ENCODE peak calls at places on chromosomes 16 and 17, in nine cellular contexts. One of them, this sample, is unnamed.

GRCh38 chr17:63189930-63190329 is 223.9 kb downstream of the TANC2 start:
- DNase-seq in NCI-H2171 treated with DMSO at 0.1 percent for 48 hours: no peak
- DNase-seq in NCI-H187: no peak
- DNase-seq in HT-29: no peak
- DNase-seq in cardiac fibroblast: no peak
- DNase-seq in lower lobe of right lung: no peak
- DNase-seq in GM13977: no peak
- DNase-seq in mucosa of descending colon: no peak
- DNase-seq in RWPE1: no peak
- DNase-seq in this sample: no peak

GRCh38 chr16:70348991-70349390 is 2.3 kb downstream of the DDX19A start:
- DNase-seq in cardiac fibroblast: peak; percentile 83
- DNase-seq in mucosa of descending colon: no peak
- DNase-seq in GM13977: no peak
- DNase-seq in lower lobe of right lung: no peak
- DNase-seq in NCI-H187: no peak
- DNase-seq in HT-29: no peak
- DNase-seq in NCI-H2171 treated with DMSO at 0.1 percent for 48 hours: no peak
- DNase-seq in RWPE1: no peak
- DNase-seq in this sample: no peak

GRCh38 chr17:62652251-62653001 is 25.0 kb downstream of the MRC2 start:
- DNase-seq in lower lobe of right lung: peak; percentile 83
- DNase-seq in cardiac fibroblast: peak; percentile 63
- DNase-seq in RWPE1: no peak
- DNase-seq in NCI-H187: no peak
- DNase-seq in HT-29: no peak
- DNase-seq in NCI-H2171 treated with DMSO at 0.1 percent for 48 hours: peak; percentile 52
- DNase-seq in mucosa of descending colon: peak; percentile 69
- DNase-seq in GM13977: peak; percentile 46
- DNase-seq in this sample: peak; percentile 84

GRCh38 chr17:11251561-11252107 is 10.6 kb downstream of the SHISA6 start:
- DNase-seq in NCI-H187: no peak
- DNase-seq in RWPE1: no peak
- DNase-seq in HT-29: no peak
- DNase-seq in mucosa of descending colon: no peak
- DNase-seq in NCI-H2171 treated with DMSO at 0.1 percent for 48 hours: no peak
- DNase-seq in cardiac fibroblast: no peak
- DNase-seq in lower lobe of right lung: no peak
- DNase-seq in GM13977: no peak
- DNase-seq in this sample: no peak

GRCh38 chr17:12024332-12024731 is 3.7 kb downstream of the MAP2K4 start:
- DNase-seq in NCI-H187: no peak
- DNase-seq in HT-29: no peak
- DNase-seq in lower lobe of right lung: no peak
- DNase-seq in GM13977: no peak
- DNase-seq in NCI-H2171 treated with DMSO at 0.1 percent for 48 hours: no peak
- DNase-seq in cardiac fibroblast: peak; percentile 32
- DNase-seq in mucosa of descending colon: no peak
- DNase-seq in RWPE1: peak; percentile 80
- DNase-seq in this sample: no peak

GRCh38 chr16:67415872-67416793 is at the start of gene ZDHHC1:
- DNase-seq in cardiac fibroblast: peak; percentile 74
- DNase-seq in HT-29: peak; percentile 60
- DNase-seq in GM13977: peak; percentile 90
- DNase-seq in lower lobe of right lung: peak; percentile 78
- DNase-seq in NCI-H2171 treated with DMSO at 0.1 percent for 48 hours: peak; percentile 46
- DNase-seq in mucosa of descending colon: peak; percentile 73
- DNase-seq in RWPE1: peak; percentile 52
- DNase-seq in NCI-H187: no peak
- DNase-seq in this sample: peak; percentile 76

GRCh38 chr17:17872468-17873345 is 35.9 kb upstream of the SREBF1 start:
- DNase-seq in lower lobe of right lung: no peak
- DNase-seq in mucosa of descending colon: no peak
- DNase-seq in NCI-H2171 treated with DMSO at 0.1 percent for 48 hours: no peak
- DNase-seq in NCI-H187: no peak
- DNase-seq in HT-29: no peak
- DNase-seq in RWPE1: no peak
- DNase-seq in GM13977: no peak
- DNase-seq in cardiac fibroblast: no peak
- DNase-seq in this sample: no peak

GRCh38 chr17:61460796-61461585 is 8.8 kb downstream of the TBX4 start:
- DNase-seq in lower lobe of right lung: no peak
- DNase-seq in GM13977: no peak
- DNase-seq in NCI-H2171 treated with DMSO at 0.1 percent for 48 hours: no peak
- DNase-seq in mucosa of descending colon: no peak
- DNase-seq in NCI-H187: no peak
- DNase-seq in cardiac fibroblast: no peak
- DNase-seq in RWPE1: no peak
- DNase-seq in HT-29: no peak
- DNase-seq in this sample: no peak

GRCh38 chr17:17394494-17394893 is 82.3 kb upstream of the MED9 start:
- DNase-seq in GM13977: no peak
- DNase-seq in mucosa of descending colon: no peak
- DNase-seq in lower lobe of right lung: no peak
- DNase-seq in NCI-H187: no peak
- DNase-seq in RWPE1: no peak
- DNase-seq in HT-29: no peak
- DNase-seq in cardiac fibroblast: no peak
- DNase-seq in NCI-H2171 treated with DMSO at 0.1 percent for 48 hours: no peak
- DNase-seq in this sample: no peak

GRCh38 chr16:24801761-24802302 is 43.9 kb upstream of the SLC5A11 start:
- DNase-seq in lower lobe of right lung: no peak
- DNase-seq in cardiac fibroblast: peak; percentile 23
- DNase-seq in NCI-H187: no peak
- DNase-seq in NCI-H2171 treated with DMSO at 0.1 percent for 48 hours: no peak
- DNase-seq in RWPE1: no peak
- DNase-seq in mucosa of descending colon: no peak
- DNase-seq in GM13977: no peak
- DNase-seq in HT-29: no peak
- DNase-seq in this sample: no peak

GRCh38 chr16:49952386-49952785 is 72.6 kb upstream of the CNEP1R1 start:
- DNase-seq in cardiac fibroblast: peak; percentile 21
- DNase-seq in HT-29: no peak
- DNase-seq in mucosa of descending colon: no peak
- DNase-seq in RWPE1: peak; percentile 45
- DNase-seq in lower lobe of right lung: no peak
- DNase-seq in GM13977: no peak
- DNase-seq in NCI-H2171 treated with DMSO at 0.1 percent for 48 hours: no peak
- DNase-seq in NCI-H187: no peak
- DNase-seq in this sample: no peak

GRCh38 chr16:83626204-83626603 is 181.6 kb upstream of the HSBP1 start:
- DNase-seq in GM13977: no peak
- DNase-seq in NCI-H2171 treated with DMSO at 0.1 percent for 48 hours: no peak
- DNase-seq in NCI-H187: no peak
- DNase-seq in HT-29: no peak
- DNase-seq in cardiac fibroblast: no peak
- DNase-seq in RWPE1: no peak
- DNase-seq in mucosa of descending colon: no peak
- DNase-seq in lower lobe of right lung: no peak
- DNase-seq in this sample: no peak

This sample was measured in NCI-H69.